ENCODE peak calls at places on chromosome 12, in eight cellular contexts. S is psoas muscle, C is body of pancreas, B is gastrocnemius medialis, R is cardiac muscle cell, X is A549, V is ovary, M is tibial artery. A is an unnamed sample.

GRCh38 chr12:52233462-52234141 is 559 bp downstream of the KRT7 start:
- DNase-seq in C (no peak), M (peak; percentile 62), R (no peak), V (no peak), S (no peak), B (no peak), X (peak; percentile 54), A (no peak)

GRCh38 chr12:48780381-48781025 is 8.4 kb downstream of the ADCY6 start:
- DNase-seq in M (no peak), C (no peak), B (no peak), S (no peak), V (no peak), R (no peak), X (no peak), A (no peak)

GRCh38 chr12:46787496-46788055 is 38.2 kb downstream of the SLC38A4 start:
- DNase-seq in M (no peak), X (no peak), S (no peak), V (no peak), C (no peak), B (no peak), R (no peak), A (no peak)

GRCh38 chr12:19461986-19462385 is 22.7 kb downstream of the AEBP2 start:
- DNase-seq in C (no peak), X (no peak), S (no peak), M (no peak), B (no peak), V (no peak), R (no peak), A (no peak)

GRCh38 chr12:2722806-2723205 is 72.0 kb upstream of the FKBP4 start:
- DNase-seq in B (no peak), V (no peak), R (no peak), X (no peak), M (no peak), C (peak; percentile 43), S (no peak), A (no peak)

GRCh38 chr12:103431950-103432349 is 63.8 kb downstream of the C12orf42 start:
- DNase-seq in X (no peak), R (no peak), S (no peak), C (no peak), M (no peak), V (no peak), B (no peak), A (no peak)

GRCh38 chr12:62816624-62817023 is 118.3 kb downstream of the PPM1H start:
- DNase-seq in B (no peak), R (no peak), V (no peak), S (no peak), C (no peak), M (no peak), X (no peak), A (no peak)

GRCh38 chr12:2891240-2892053 is 756 bp downstream of the TULP3 start:
- DNase-seq in R (peak; percentile 77), S (peak; percentile 76), C (peak; percentile 45), M (peak; percentile 82), V (peak; percentile 63), X (peak; percentile 64), B (peak; percentile 16), A (peak; percentile 20)

GRCh38 chr12:59972941-59973340 is 377.1 kb downstream of the SLC16A7 start:
- DNase-seq in C (no peak), R (no peak), S (no peak), B (no peak), V (no peak), M (no peak), X (peak; percentile 5), A (no peak)

GRCh38 chr12:122399592-122400373 is 22.7 kb downstream of the CLIP1 start:
- DNase-seq in B (peak; percentile 94), V (peak; percentile 71), R (peak; percentile 86), M (peak; percentile 95), S (peak; percentile 88), C (peak; percentile 84), X (peak; percentile 96), A (peak; percentile 26)

GRCh38 chr12:14199455-14200199 is 165.9 kb upstream of the ATF7IP start:
- DNase-seq in S (no peak), C (no peak), M (no peak), X (no peak), R (no peak), V (no peak), B (no peak), A (no peak)

GRCh38 chr12:45498645-45499044 is 230.9 kb upstream of the ARID2 start:
- DNase-seq in S (no peak), M (no peak), B (no peak), X (no peak), C (no peak), V (no peak), R (no peak), A (no peak)

GRCh38 chr12:116366456-116366776 is 88.9 kb upstream of the MED13L start:
- DNase-seq in V (no peak), S (peak; percentile 54), R (no peak), X (peak; percentile 75), C (peak; percentile 78), B (peak; percentile 37), M (no peak), A (no peak)

GRCh38 chr12:57250541-57250940 is 446 bp downstream of the STAC3 start:
- DNase-seq in R (no peak), C (no peak), S (peak; percentile 66), V (no peak), X (no peak), M (no peak), B (no peak), A (no peak)

GRCh38 chr12:51070004-51070403 is 13.4 kb downstream of the CSRNP2 start:
- DNase-seq in R (no peak), V (no peak), S (peak; percentile 50), X (no peak), B (peak; percentile 61), M (no peak), C (no peak), A (no peak)

GRCh38 chr12:52984136-52984535 is 22.1 kb upstream of the EIF4B start:
- DNase-seq in M (no peak), C (no peak), R (no peak), V (no peak), X (peak; percentile 78), S (no peak), B (no peak), A (no peak)

GRCh38 chr12:9364224-9365176 is 156.3 kb upstream of the PZP start:
- DNase-seq in V (no peak), B (no peak), S (no peak), C (no peak), M (no peak), R (no peak), X (no peak), A (no peak)

GRCh38 chr12:96402061-96402460 is 1.8 kb upstream of the CDK17 start:
- DNase-seq in S (no peak), V (no peak), R (no peak), M (no peak), X (no peak), B (no peak), C (no peak), A (peak; percentile 21)

GRCh38 chr12:8648598-8649205 is 13.9 kb downstream of the MFAP5 start:
- DNase-seq in V (no peak), M (no peak), C (no peak), R (no peak), B (no peak), S (no peak), X (no peak), A (no peak)

GRCh38 chr12:77625441-77625840 is 205.3 kb upstream of the NAV3 start:
- DNase-seq in M (no peak), V (no peak), B (no peak), X (no peak), S (no peak), C (no peak), R (no peak), A (no peak)

DNA sequence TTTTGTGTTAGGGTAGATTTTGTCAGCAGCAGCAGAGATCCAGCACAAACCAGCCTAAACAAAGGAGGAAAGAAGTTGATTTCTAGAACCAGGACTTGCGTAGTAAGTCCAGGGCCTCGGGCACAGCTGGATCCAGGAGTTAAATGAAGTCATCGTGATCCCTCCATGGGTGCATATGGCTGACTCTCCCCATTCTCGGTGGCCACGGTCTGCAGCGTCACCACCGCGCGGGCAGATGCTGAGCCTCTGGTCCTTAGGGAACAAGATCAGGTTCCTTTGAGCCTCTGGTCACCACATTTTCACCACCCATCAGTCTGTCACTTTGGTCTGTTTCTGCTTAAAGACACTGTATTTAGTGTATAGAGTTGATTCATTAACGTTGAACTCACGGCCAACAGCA is 14.8 kb upstream of the GALNT9 start:
- DNase-seq in V (no peak), X (no peak), C (no peak), B (no peak), R (no peak), M (no peak), S (no peak), A (no peak)
- H3K9me3 ChIP-seq in V (no peaks in the 10 kb centered on the region), X (no peaks in the 10 kb centered on the region), C (no peaks in the 10 kb centered on the region), B (no peaks in the 10 kb centered on the region), R (no peaks in the 10 kb centered on the region), M (no peaks in the 10 kb centered on the region), S (no peaks in the 10 kb centered on the region), A (no peaks in the 10 kb centered on the region)

DNA sequence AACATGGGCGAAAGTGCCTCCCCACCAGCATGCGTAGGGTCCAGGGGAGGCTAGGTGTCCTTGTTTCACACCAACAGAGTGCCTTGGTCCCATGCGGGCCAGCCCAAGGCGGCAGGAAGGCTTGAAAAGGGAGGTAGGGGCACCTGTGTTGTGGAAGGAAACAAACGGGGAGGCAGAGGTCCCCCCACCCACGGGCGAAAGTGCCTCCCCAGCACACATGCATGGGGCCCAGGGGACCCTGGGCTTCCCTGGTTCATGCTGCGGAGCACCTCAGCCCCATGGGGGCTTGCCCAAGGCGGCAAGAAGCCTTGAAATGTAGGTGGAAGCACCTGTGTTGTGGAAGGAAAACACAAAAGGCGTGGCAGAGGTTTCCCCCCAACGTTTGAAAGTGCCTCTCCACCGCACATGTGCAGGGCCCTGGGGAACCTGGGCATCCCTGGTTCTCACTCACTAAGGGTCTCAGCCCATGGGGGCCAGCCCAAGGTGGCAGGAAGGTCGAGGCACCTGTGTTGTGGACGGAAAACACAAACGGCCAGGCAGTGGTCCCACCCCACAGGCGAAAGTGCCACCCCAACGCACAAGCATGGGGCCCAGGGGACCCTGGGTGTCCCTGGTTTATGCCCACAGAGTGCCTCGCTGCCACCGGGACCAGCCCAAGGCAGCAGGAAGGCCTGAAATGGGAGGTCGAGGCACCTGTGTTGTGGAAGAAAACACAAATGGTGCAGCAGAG is 374.7 kb downstream of the ALG10 start:
- DNase-seq in R (no peak), B (peak; percentile 0), X (no peak), C (peak; percentile 4), M (peak; percentile 56), S (peak; percentile 22), V (peak; percentile 5), A (peak; percentile 7)
- H3K9me3 ChIP-seq in R (no peaks in the 10 kb centered on the region), B (no peaks in the 10 kb centered on the region), X (no peaks in the 10 kb centered on the region), C (peaks cover 39% of the 10 kb centered on the region), M (no peaks in the 10 kb centered on the region), S (no peaks in the 10 kb centered on the region), V (peaks cover 11% of the 10 kb centered on the region), A (no peaks in the 10 kb centered on the region)

GRCh38 chr12:124340080-124340900 is 45.4 kb downstream of the RFLNA start:
- DNase-seq in X (no peak), C (no peak), R (no peak), M (no peak), B (no peak), V (no peak), S (no peak), A (no peak)
- H3K9me3 ChIP-seq in X (no peaks in the 10 kb centered on the region), C (no peaks in the 10 kb centered on the region), R (no peaks in the 10 kb centered on the region), M (no peaks in the 10 kb centered on the region), B (no peaks in the 10 kb centered on the region), V (no peaks in the 10 kb centered on the region), S (no peaks in the 10 kb centered on the region), A (no peaks in the 10 kb centered on the region)

GRCh38 chr12:132918680-132919079 is 31.3 kb upstream of the CHFR start:
- DNase-seq in X (no peak), M (no peak), V (no peak), B (no peak), S (no peak), C (no peak), R (no peak), A (no peak)
- H3K9me3 ChIP-seq in X (peaks cover 94% of the 10 kb centered on the region), M (peaks cover 27% of the 10 kb centered on the region), V (peaks cover 29% of the 10 kb centered on the region), B (peaks cover 78% of the 10 kb centered on the region), S (peaks cover 95% of the 10 kb centered on the region), C (peaks cover 67% of the 10 kb centered on the region), R (peaks cover 21% of the 10 kb centered on the region), A (peaks cover 17% of the 10 kb centered on the region)